ENCODE peak calls at places on chromosomes 2 and 18, in four cellular contexts. N, M, W and J are unnamed samples.

GRCh38 chr2:120935339-120936313 is 200.0 kb downstream of the GLI2 start:
- DNase-seq in N (peak; percentile 51), M (peak; percentile 64), W (peak; percentile 40), J (no peak)

GRCh38 chr18:79965119-79965902 is 868 bp downstream of the HSBP1L1 start:
- DNase-seq in N (no peak), M (no peak), W (peak; percentile 71), J (peak; percentile 75)

GRCh38 chr2:235614900-235615712 is 121.3 kb downstream of the AGAP1 start:
- DNase-seq in N (no peak), M (no peak), W (peak; percentile 85), J (no peak)

GRCh38 chr18:31497711-31498449 is at the start of gene DSG2:
- DNase-seq in N (peak; percentile 85), M (peak; percentile 86), W (peak; percentile 8), J (peak; percentile 94)

GRCh38 chr18:837922-838321 is 25.9 kb upstream of the YES1 start:
- DNase-seq in N (no peak), M (no peak), W (peak; percentile 57), J (no peak)

GRCh38 chr18:48656582-48656981 is 117.8 kb downstream of the CTIF start:
- DNase-seq in N (peak; percentile 42), M (no peak), W (peak; percentile 18), J (no peak)

GRCh38 chr2:74893332-74893731 is 59.4 kb downstream of the HK2 start:
- DNase-seq in N (no peak), M (no peak), W (peak; percentile 79), J (no peak)

GRCh38 chr2:33121416-33121815 is 174.7 kb downstream of the LTBP1 start:
- DNase-seq in N (peak; percentile 16), M (no peak), W (no peak), J (no peak)

GRCh38 chr2:204645018-204645775 is 99.9 kb downstream of the PARD3B start:
- DNase-seq in N (no peak), M (no peak), W (peak; percentile 22), J (no peak)

GRCh38 chr2:102657770-102658169 is 38.4 kb downstream of the SLC9A2 start:
- DNase-seq in N (no peak), M (no peak), W (no peak), J (no peak)

GRCh38 chr2:174768557-174768956 is 4.3 kb upstream of the CHRNA1 start:
- DNase-seq in N (peak; percentile 21), M (no peak), W (no peak), J (no peak)

GRCh38 chr2:140539506-140539905 is 1591.3 kb downstream of the LRP1B start:
- DNase-seq in N (no peak), M (no peak), W (no peak), J (no peak)

GRCh38 chr2:9772999-9773904 is 70.0 kb upstream of the TAF1B start:
- DNase-seq in N (no peak), M (no peak), W (no peak), J (no peak)

GRCh38 chr2:36952748-36953197 is 13.6 kb downstream of the STRN start:
- DNase-seq in N (no peak), M (no peak), W (no peak), J (peak; percentile 26)

GRCh38 chr2:20656561-20656960 is 5.7 kb upstream of the HS1BP3 start:
- DNase-seq in N (peak; percentile 51), M (no peak), W (no peak), J (peak; percentile 71)

GRCh38 chr18:10482363-10482984 is 28.0 kb downstream of the APCDD1 start:
- DNase-seq in N (no peak), M (no peak), W (no peak), J (peak; percentile 61)

GRCh38 chr2:86022661-86023365 is 82.9 kb downstream of the POLR1A start:
- DNase-seq in N (no peak), M (no peak), W (no peak), J (no peak)

GRCh38 chr2:164574931-164575330 is 46.4 kb downstream of the GRB14 start:
- DNase-seq in N (no peak), M (no peak), W (no peak), J (no peak)

GRCh38 chr18:64037812-64038414 is 68.0 kb downstream of the SERPINB8 start:
- DNase-seq in N (peak; percentile 62), M (no peak), W (peak; percentile 23), J (peak; percentile 71)

GRCh38 chr2:101251844-101252407 is 760 bp upstream of the CNOT11 start:
- DNase-seq in N (peak; percentile 42), M (peak; percentile 69), W (no peak), J (peak; percentile 63)

GRCh38 chr2:103873719-103874359 is 980.1 kb upstream of the POU3F3 start:
- DNase-seq in N (peak; percentile 42), M (no peak), W (no peak), J (no peak)

GRCh38 chr2:150526827-150527226 is 39.4 kb upstream of the RND3 start:
- DNase-seq in N (no peak), M (peak; percentile 24), W (peak; percentile 92), J (no peak)

GRCh38 chr2:20223345-20224190 is 1.4 kb downstream of the SDC1 start:
- DNase-seq in N (peak; percentile 72), M (no peak), W (peak; percentile 29), J (peak; percentile 86)

GRCh38 chr18:23042133-23042532 is 93.2 kb upstream of the CABLES1 start:
- DNase-seq in N (no peak), M (no peak), W (peak; percentile 22), J (no peak)

GRCh38 chr2:11683966-11684365 is 14.0 kb upstream of the NTSR2 start:
- DNase-seq in N (no peak), M (no peak), W (no peak), J (no peak)

GRCh38 chr2:26696352-26696816 is 3.9 kb downstream of the KCNK3 start:
- DNase-seq in N (no peak), M (no peak), W (peak; percentile 91), J (no peak)

GRCh38 chr2:173571887-173572680 is 217.4 kb downstream of the CDCA7 start:
- DNase-seq in N (no peak), M (no peak), W (no peak), J (no peak)

GRCh38 chr2:173568054-173568453 is 213.4 kb downstream of the CDCA7 start:
- DNase-seq in N (peak; percentile 72), M (no peak), W (peak; percentile 29), J (peak; percentile 45)

GRCh38 chr2:173572848-173573247 is 218.2 kb downstream of the CDCA7 start:
- DNase-seq in N (no peak), M (no peak), W (no peak), J (no peak)

GRCh38 chr2:173574304-173574703 is 219.6 kb downstream of the CDCA7 start:
- DNase-seq in N (no peak), M (no peak), W (no peak), J (no peak)

GRCh38 chr2:173571021-173571821 is 216.5 kb downstream of the CDCA7 start:
- DNase-seq in N (peak; percentile 68), M (peak; percentile 68), W (peak; percentile 53), J (peak; percentile 16)
- H3K4me3 ChIP-seq in N (peak overlapping the region; percentile 11), M (peak overlapping the region; percentile 10), W (no peak overlapping the region), J (no peak overlapping the region)

GRCh38 chr2:58107803-58108710 is 61.5 kb downstream of the VRK2 start:
- DNase-seq in N (no peak), M (no peak), W (peak; percentile 96), J (no peak)
- H3K4me3 ChIP-seq in N (no peak overlapping the region), M (no peak overlapping the region), W (no peak overlapping the region), J (no peak overlapping the region)

GRCh38 chr2:122999823-123000222 is 1025.3 kb upstream of the CNTNAP5 start:
- DNase-seq in N (peak; percentile 75), M (no peak), W (no peak), J (peak; percentile 22)
- H3K4me3 ChIP-seq in N (peak overlapping the region; percentile 24), M (no peak overlapping the region), W (no peak overlapping the region), J (no peak overlapping the region)

GRCh38 chr2:132415256-132416079 is 1.1 kb upstream of the GPR39 start:
- DNase-seq in N (no peak), M (no peak), W (peak; percentile 40), J (peak; percentile 56)

GRCh38 chr2:132416080-132416911 is at the start of gene GPR39:
- DNase-seq in N (peak; percentile 76), M (peak; percentile 80), W (peak; percentile 94), J (peak; percentile 83)

GRCh38 chr2:132416996-132417395 is 391 bp downstream of the GPR39 start:
- DNase-seq in N (no peak), M (no peak), W (no peak), J (no peak)

GRCh38 chr2:132420776-132421175 is 4.2 kb downstream of the GPR39 start:
- DNase-seq in N (no peak), M (no peak), W (no peak), J (no peak)

DNA sequence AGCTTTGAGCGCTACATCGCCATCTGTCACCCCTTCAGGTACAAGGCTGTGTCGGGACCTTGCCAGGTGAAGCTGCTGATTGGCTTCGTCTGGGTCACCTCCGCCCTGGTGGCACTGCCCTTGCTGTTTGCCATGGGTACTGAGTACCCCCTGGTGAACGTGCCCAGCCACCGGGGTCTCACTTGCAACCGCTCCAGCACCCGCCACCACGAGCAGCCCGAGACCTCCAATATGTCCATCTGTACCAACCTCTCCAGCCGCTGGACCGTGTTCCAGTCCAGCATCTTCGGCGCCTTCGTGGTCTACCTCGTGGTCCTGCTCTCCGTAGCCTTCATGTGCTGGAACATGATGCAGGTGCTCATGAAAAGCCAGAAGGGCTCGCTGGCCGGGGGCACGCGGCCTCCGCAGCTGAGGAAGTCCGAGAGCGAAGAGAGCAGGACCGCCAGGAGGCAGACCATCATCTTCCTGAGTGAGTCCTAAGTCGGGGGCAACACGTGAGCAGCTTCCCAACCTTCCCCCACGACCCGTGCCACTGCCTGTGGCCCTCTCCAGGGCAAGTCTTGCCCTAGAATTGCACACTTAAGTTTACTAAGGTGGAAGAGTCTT is 928 bp downstream of the GPR39 start:
- DNase-seq in N (no peak), M (no peak), W (no peak), J (no peak)
- H3K4me3 ChIP-seq in N (no peak overlapping the region), M (no peak overlapping the region), W (no peak overlapping the region), J (no peak overlapping the region)

DNA sequence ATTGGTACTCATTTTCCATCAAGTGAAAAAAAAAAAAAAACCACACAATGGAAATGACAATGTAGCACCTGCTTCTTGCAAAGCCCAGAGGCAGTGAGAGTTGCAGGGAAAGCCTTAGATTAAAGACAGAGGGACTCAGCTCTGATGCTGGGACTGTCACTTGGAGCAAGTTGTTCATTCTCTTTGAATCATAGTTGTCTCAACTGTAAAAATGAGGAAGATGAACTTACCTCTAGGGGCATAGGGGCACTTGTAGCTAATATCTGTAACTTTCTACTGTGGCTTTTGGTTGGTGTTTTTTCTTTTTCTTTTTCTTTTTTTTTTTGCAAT is 81.4 kb upstream of the LPIN2 start:
- DNase-seq in N (no peak), M (no peak), W (no peak), J (no peak)
- H3K4me3 ChIP-seq in N (no peak overlapping the region), M (no peak overlapping the region), W (no peak overlapping the region), J (no peak overlapping the region)

GRCh38 chr18:45777393-45777792 is 48.1 kb upstream of the SIGLEC15 start:
- DNase-seq in N (no peak), M (no peak), W (peak; percentile 94), J (no peak)

GRCh38 chr18:45774065-45774521 is 50.1 kb downstream of the SLC14A1 start:
- DNase-seq in N (no peak), M (peak; percentile 81), W (peak; percentile 49), J (no peak)

GRCh38 chr18:45775241-45775676 is 50.2 kb upstream of the SIGLEC15 start:
- DNase-seq in N (peak; percentile 13), M (no peak), W (peak; percentile 86), J (peak; percentile 22)

GRCh38 chr18:45772081-45772480 is 48.1 kb downstream of the SLC14A1 start:
- DNase-seq in N (no peak), M (no peak), W (no peak), J (no peak)

GRCh38 chr18:45775726-45776125 is 49.7 kb upstream of the SIGLEC15 start:
- DNase-seq in N (no peak), M (no peak), W (peak; percentile 20), J (peak; percentile 26)
- H3K4me3 ChIP-seq in N (peak overlapping the region; percentile 32), M (peak overlapping the region; percentile 30), W (peak overlapping the region; percentile 60), J (peak overlapping the region; percentile 58)

GRCh38 chr2:83573060-83573459 is 886.0 kb downstream of the SUCLG1 start:
- DNase-seq in N (no peak), M (no peak), W (no peak), J (no peak)
- H3K4me3 ChIP-seq in N (no peak overlapping the region), M (no peak overlapping the region), W (no peak overlapping the region), J (no peak overlapping the region)